ENCODE peak calls at places on chromosome 6, in five cellular contexts. R, J, W, P and I are unnamed samples.

GRCh38 chr6:57252975-57253374 is 30.9 kb upstream of the RAB23 start:
- DNase-seq in J (no peak), W (peak), R (no peak), P (no peak), I (no peak)

GRCh38 chr6:168915855-168916254 is 337.8 kb downstream of the THBS2 start:
- DNase-seq in R (no peak), P (no peak), W (no peak), J (no peak), I (no peak)

GRCh38 chr6:160790028-160790792 is 88.2 kb downstream of the PLG start:
- DNase-seq in R (no peak), W (no peak), J (no peak), P (no peak), I (no peak)

GRCh38 chr6:163226836-163227485 is 187.6 kb upstream of the QKI start:
- DNase-seq in W (no peak), R (no peak), J (no peak), P (no peak), I (no peak)

GRCh38 chr6:169724554-169725269 is 412 bp upstream of the PHF10 start:
- DNase-seq in W (peak), J (peak), R (peak), P (no peak), I (peak)

GRCh38 chr6:86715676-86716075 is 221.7 kb upstream of the HTR1E start:
- DNase-seq in P (no peak), J (no peak), W (no peak), R (no peak), I (peak)

GRCh38 chr6:48626421-48626820 is 515.4 kb upstream of the PTCHD4 start:
- DNase-seq in P (no peak), W (no peak), J (no peak), R (no peak), I (no peak)

GRCh38 chr6:55704421-55704820 is 125.4 kb upstream of the HMGCLL1 start:
- DNase-seq in J (no peak), P (no peak), W (no peak), R (no peak), I (no peak)

GRCh38 chr6:148565321-148565926 is 181.4 kb upstream of the UST start:
- DNase-seq in R (no peak), W (no peak), J (no peak), P (no peak), I (no peak)

GRCh38 chr6:108671790-108672189 is 111.1 kb downstream of the FOXO3 start:
- DNase-seq in J (no peak), R (no peak), P (no peak), W (no peak), I (no peak)

GRCh38 chr6:159789377-159790148 is at the start of gene TCP1:
- DNase-seq in R (peak), W (peak), J (peak), P (peak), I (peak)

GRCh38 chr6:139030539-139030938 is 2.0 kb downstream of the ABRACL start:
- DNase-seq in P (no peak), W (no peak), R (peak), J (peak), I (no peak)

GRCh38 chr6:4611441-4612129 is 164.6 kb upstream of the CDYL start:
- DNase-seq in P (no peak), J (no peak), R (no peak), W (peak), I (no peak)

GRCh38 chr6:114342086-114342825 is 567 bp downstream of the HS3ST5 start:
- DNase-seq in P (no peak), R (peak), W (no peak), J (no peak), I (peak)

GRCh38 chr6:155483858-155484257 is 28.2 kb upstream of the NOX3 start:
- DNase-seq in R (no peak), W (no peak), P (no peak), J (no peak), I (no peak)

GRCh38 chr6:104256547-104257144 is 603.1 kb downstream of the HACE1 start:
- DNase-seq in W (no peak), J (no peak), R (no peak), P (no peak), I (no peak)

GRCh38 chr6:36364669-36365479 is 22.6 kb downstream of the ETV7 start:
- DNase-seq in W (no peak), P (no peak), J (peak), R (no peak), I (no peak)

GRCh38 chr6:47102331-47102730 is 60.2 kb upstream of the ADGRF1 start:
- DNase-seq in R (no peak), P (no peak), W (no peak), J (no peak), I (no peak)

GRCh38 chr6:37212268-37212667 is 42.3 kb downstream of the PIM1 start:
- DNase-seq in P (no peak), J (no peak), R (no peak), W (no peak), I (no peak)

GRCh38 chr6:168515376-168515775 is 74.4 kb downstream of the SMOC2 start:
- DNase-seq in R (no peak), P (no peak), W (no peak), J (no peak), I (no peak)

GRCh38 chr6:96124778-96125177 is 109.0 kb downstream of the FUT9 start:
- DNase-seq in R (no peak), J (no peak), P (no peak), W (no peak), I (no peak)

GRCh38 chr6:32879691-32880090 is 25.7 kb downstream of the PSMB9 start:
- DNase-seq in W (no peak), R (no peak), P (no peak), J (no peak), I (no peak)

GRCh38 chr6:32876603-32877002 is 22.6 kb downstream of the PSMB9 start:
- DNase-seq in W (no peak), P (no peak), J (no peak), R (no peak), I (no peak)
- TF ChIP-seq POLR2A in W (no peak), P (no peak), J (no peak), R (no peak), I (no peak)

DNA sequence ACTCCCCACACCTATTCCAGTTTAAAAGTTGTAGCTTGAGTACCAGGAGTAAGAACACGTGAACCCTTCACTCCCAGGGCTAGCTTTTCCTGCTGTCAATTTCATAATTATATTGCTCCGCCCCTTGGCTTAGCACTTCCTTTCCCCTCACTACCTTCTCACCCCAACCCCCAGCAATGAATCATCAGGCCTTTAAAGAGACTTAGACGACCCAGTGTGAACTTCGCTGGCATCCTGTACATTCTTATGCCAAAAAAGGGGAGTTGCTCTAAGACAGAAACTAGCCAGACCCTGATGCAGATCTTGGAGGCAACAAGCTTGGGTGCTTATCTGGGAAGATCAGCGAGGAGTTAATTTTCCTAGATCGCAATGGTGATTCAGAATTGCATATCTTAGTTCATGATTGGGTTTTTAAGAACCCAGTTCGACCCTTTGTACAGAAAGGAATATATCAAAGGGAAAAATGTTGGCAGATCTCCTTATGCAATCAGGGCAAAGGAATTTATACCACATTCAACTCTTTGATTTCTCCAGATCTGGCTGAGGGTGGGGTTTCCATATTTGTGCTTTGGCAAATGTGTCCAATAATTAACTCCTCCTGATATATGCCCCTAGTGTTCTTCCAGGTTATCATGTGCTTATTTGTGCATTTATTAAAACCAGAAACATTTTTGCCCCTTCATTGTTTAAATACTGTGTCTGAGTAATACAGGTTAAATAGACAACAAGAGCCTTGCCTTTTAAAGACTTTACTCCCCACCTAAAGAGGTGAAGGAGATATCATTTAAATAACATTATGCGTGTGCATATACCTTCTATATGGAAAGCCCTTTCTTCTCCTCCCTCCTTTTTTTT is 8.1 kb upstream of the ATXN1 start:
- DNase-seq in W (peak), J (peak), P (no peak), R (peak), I (no peak)
- H3K4me3 ChIP-seq in W (no peak), J (no peak), P (no peak), R (no peak), I (no peak)

GRCh38 chr6:167225903-167226508 is 65.1 kb upstream of the UNC93A start:
- DNase-seq in P (no peak), W (no peak), J (no peak), R (no peak), I (no peak)
- H3K27ac ChIP-seq in P (no peak), W (no peak), J (no peak), R (no peak), I (no peak)

DNA sequence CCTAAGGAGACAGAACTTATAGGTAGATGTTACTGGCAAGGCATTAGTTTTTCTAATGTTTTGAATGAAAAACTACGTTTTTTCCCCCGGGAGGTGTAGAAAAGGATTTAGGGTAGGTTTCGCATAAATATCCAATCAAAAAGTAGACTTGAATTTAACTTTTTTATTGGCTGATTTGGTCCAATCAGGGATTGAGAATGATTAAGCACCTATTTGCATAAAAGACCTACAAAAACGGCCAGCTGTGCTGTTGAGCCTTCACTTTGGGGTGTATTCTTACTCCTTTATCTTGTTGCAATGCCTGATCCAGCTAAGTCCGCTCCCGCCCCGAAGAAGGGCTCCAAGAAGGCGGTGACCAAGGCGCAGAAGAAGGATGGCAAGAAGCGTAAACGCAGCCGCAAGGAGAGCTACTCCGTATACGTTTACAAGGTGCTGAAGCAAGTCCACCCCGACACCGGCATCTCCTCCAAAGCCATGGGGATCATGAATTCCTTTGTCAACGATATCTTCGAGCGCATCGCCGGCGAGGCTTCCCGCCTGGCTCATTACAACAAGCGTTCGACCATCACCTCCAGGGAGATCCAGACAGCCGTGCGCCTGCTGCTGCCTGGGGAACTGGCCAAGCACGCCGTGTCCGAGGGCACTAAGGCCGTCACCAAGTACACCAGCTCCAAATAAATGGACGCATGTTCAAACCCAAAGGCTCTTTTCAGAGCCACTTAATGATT is 113.5 kb upstream of the BTN3A2 start:
- DNase-seq in J (peak), R (peak), W (peak), P (no peak), I (peak)
- TF ChIP-seq POLR2A in J (peak), R (peak), W (peak), P (peak), I (peak)

GRCh38 chr6:62284725-62285124 is 1.3 kb downstream of the KHDRBS2 start:
- DNase-seq in J (no peak), W (no peak), P (no peak), R (no peak), I (no peak)

GRCh38 chr6:62288562-62288961 is 2.5 kb upstream of the KHDRBS2 start:
- DNase-seq in P (no peak), J (no peak), W (no peak), R (no peak), I (no peak)

GRCh38 chr6:62285612-62286469 is at the start of gene KHDRBS2:
- DNase-seq in W (peak), R (peak), P (no peak), J (peak), I (peak)

GRCh38 chr6:62288974-62289373 is 2.9 kb upstream of the KHDRBS2 start:
- DNase-seq in W (no peak), R (no peak), J (no peak), P (no peak), I (no peak)

DNA sequence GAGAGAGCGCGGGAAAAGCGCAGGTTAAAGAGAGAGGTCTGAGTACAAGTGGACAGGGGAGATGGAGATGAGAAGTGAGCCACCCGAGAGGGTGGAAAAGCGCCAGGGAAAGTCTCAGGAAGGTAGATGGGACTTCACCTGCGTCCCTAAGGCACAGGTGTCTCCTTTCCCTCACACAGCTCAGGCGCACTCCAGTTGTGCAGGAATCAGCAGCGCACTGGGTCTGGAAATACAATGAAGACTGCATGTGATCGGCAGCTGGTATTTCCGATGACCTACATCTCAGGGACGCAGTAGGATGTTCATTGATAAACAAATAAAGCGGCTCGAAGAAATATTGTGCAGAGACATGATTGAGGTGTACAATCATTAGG is 432 bp upstream of the KHDRBS2 start:
- DNase-seq in W (no peak), R (no peak), J (no peak), P (no peak), I (no peak)
- H3K4me3 ChIP-seq in W (peak), R (no peak), J (no peak), P (peak), I (peak)